ENCODE peak calls at places on chromosomes 5 and 9, in six cellular contexts. One of them, this sample, is unnamed.

GRCh38 chr5:68534131-68534940 is 318.8 kb downstream of the PIK3R1 start:
- DNase-seq in GM23338: no peak
- DNase-seq in PC-3: peak; percentile 33
- DNase-seq in left ventricle myocardium inferior: peak; percentile 25
- DNase-seq in HL-60: no peak
- DNase-seq in mucosa of descending colon: no peak
- DNase-seq in this sample: no peak

GRCh38 chr9:99266136-99267023 is 44.3 kb downstream of the SEC61B start:
- DNase-seq in HL-60: peak; percentile 29
- DNase-seq in GM23338: peak; percentile 90
- DNase-seq in mucosa of descending colon: peak; percentile 69
- DNase-seq in PC-3: peak; percentile 53
- DNase-seq in left ventricle myocardium inferior: peak; percentile 64
- DNase-seq in this sample: peak; percentile 46

GRCh38 chr5:170338933-170339779 is 41.6 kb upstream of the LCP2 start:
- DNase-seq in mucosa of descending colon: no peak
- DNase-seq in PC-3: no peak
- DNase-seq in left ventricle myocardium inferior: no peak
- DNase-seq in HL-60: no peak
- DNase-seq in GM23338: peak; percentile 65
- DNase-seq in this sample: no peak

GRCh38 chr9:135544981-135545635 is 818 bp upstream of the OBP2A start:
- DNase-seq in mucosa of descending colon: no peak
- DNase-seq in GM23338: no peak
- DNase-seq in HL-60: no peak
- DNase-seq in PC-3: no peak
- DNase-seq in left ventricle myocardium inferior: no peak
- DNase-seq in this sample: no peak

GRCh38 chr9:108142504-108143201 is 653.1 kb upstream of the KLF4 start:
- DNase-seq in HL-60: no peak
- DNase-seq in mucosa of descending colon: peak; percentile 82
- DNase-seq in GM23338: peak; percentile 39
- DNase-seq in PC-3: no peak
- DNase-seq in left ventricle myocardium inferior: peak; percentile 84
- DNase-seq in this sample: no peak

GRCh38 chr5:151107738-151108520 is 27.1 kb upstream of the TNIP1 start:
- DNase-seq in HL-60: no peak
- DNase-seq in GM23338: no peak
- DNase-seq in PC-3: peak; percentile 53
- DNase-seq in left ventricle myocardium inferior: peak; percentile 63
- DNase-seq in mucosa of descending colon: peak; percentile 66
- DNase-seq in this sample: no peak

GRCh38 chr9:86783884-86784283 is 163.4 kb downstream of the GAS1 start:
- DNase-seq in mucosa of descending colon: no peak
- DNase-seq in HL-60: peak; percentile 6
- DNase-seq in left ventricle myocardium inferior: no peak
- DNase-seq in GM23338: no peak
- DNase-seq in PC-3: no peak
- DNase-seq in this sample: no peak

GRCh38 chr5:161700065-161700464 is 14.5 kb downstream of the GABRA6 start:
- DNase-seq in PC-3: no peak
- DNase-seq in mucosa of descending colon: no peak
- DNase-seq in HL-60: no peak
- DNase-seq in GM23338: no peak
- DNase-seq in left ventricle myocardium inferior: no peak
- DNase-seq in this sample: no peak

GRCh38 chr5:38463634-38464521 is 92.6 kb downstream of the LIFR start:
- DNase-seq in GM23338: no peak
- DNase-seq in HL-60: no peak
- DNase-seq in mucosa of descending colon: no peak
- DNase-seq in PC-3: peak; percentile 96
- DNase-seq in left ventricle myocardium inferior: no peak
- DNase-seq in this sample: no peak

GRCh38 chr5:132414634-132415377 is 45.3 kb downstream of the SLC22A5 start:
- DNase-seq in PC-3: peak; percentile 88
- DNase-seq in GM23338: no peak
- DNase-seq in left ventricle myocardium inferior: no peak
- DNase-seq in HL-60: no peak
- DNase-seq in mucosa of descending colon: no peak
- DNase-seq in this sample: no peak

GRCh38 chr9:134624119-134624826 is 17.3 kb upstream of the COL5A1 start:
- DNase-seq in HL-60: no peak
- DNase-seq in left ventricle myocardium inferior: no peak
- DNase-seq in PC-3: no peak
- DNase-seq in mucosa of descending colon: no peak
- DNase-seq in GM23338: no peak
- DNase-seq in this sample: no peak

GRCh38 chr9:6234014-6234413 is 18.4 kb downstream of the IL33 start:
- DNase-seq in HL-60: no peak
- DNase-seq in PC-3: no peak
- DNase-seq in GM23338: no peak
- DNase-seq in left ventricle myocardium inferior: no peak
- DNase-seq in mucosa of descending colon: no peak
- DNase-seq in this sample: no peak

GRCh38 chr9:16191691-16192402 is 639.0 kb downstream of the CCDC171 start:
- DNase-seq in PC-3: peak; percentile 74
- DNase-seq in mucosa of descending colon: peak; percentile 84
- DNase-seq in left ventricle myocardium inferior: peak; percentile 78
- DNase-seq in HL-60: peak; percentile 1
- DNase-seq in GM23338: peak; percentile 92
- DNase-seq in this sample: no peak

GRCh38 chr9:16458696-16459420 is 411.6 kb downstream of the BNC2 start:
- DNase-seq in mucosa of descending colon: no peak
- DNase-seq in GM23338: no peak
- DNase-seq in HL-60: no peak
- DNase-seq in PC-3: peak; percentile 35
- DNase-seq in left ventricle myocardium inferior: no peak
- DNase-seq in this sample: peak; percentile 61

GRCh38 chr5:1488882-1489680 is 34.7 kb downstream of the LPCAT1 start:
- DNase-seq in PC-3: peak; percentile 69
- DNase-seq in left ventricle myocardium inferior: no peak
- DNase-seq in HL-60: no peak
- DNase-seq in GM23338: no peak
- DNase-seq in mucosa of descending colon: no peak
- DNase-seq in this sample: no peak

GRCh38 chr5:59193616-59194319 is 610.9 kb downstream of the RAB3C start:
- DNase-seq in mucosa of descending colon: no peak
- DNase-seq in HL-60: no peak
- DNase-seq in GM23338: no peak
- DNase-seq in PC-3: peak; percentile 75
- DNase-seq in left ventricle myocardium inferior: no peak
- DNase-seq in this sample: no peak

GRCh38 chr9:136881691-136882108 is 4.6 kb upstream of the TRAF2 start:
- DNase-seq in left ventricle myocardium inferior: no peak
- DNase-seq in GM23338: no peak
- DNase-seq in mucosa of descending colon: peak; percentile 66
- DNase-seq in PC-3: no peak
- DNase-seq in HL-60: no peak
- DNase-seq in this sample: no peak

GRCh38 chr5:78569441-78569840 is 79.1 kb downstream of the LHFPL2 start:
- DNase-seq in GM23338: peak; percentile 34
- DNase-seq in PC-3: no peak
- DNase-seq in left ventricle myocardium inferior: no peak
- DNase-seq in HL-60: no peak
- DNase-seq in mucosa of descending colon: no peak
- DNase-seq in this sample: no peak

GRCh38 chr5:108122701-108123100 is 259.2 kb downstream of the FBXL17 start:
- DNase-seq in HL-60: no peak
- DNase-seq in GM23338: no peak
- DNase-seq in left ventricle myocardium inferior: no peak
- DNase-seq in PC-3: no peak
- DNase-seq in mucosa of descending colon: no peak
- DNase-seq in this sample: no peak

GRCh38 chr5:98414938-98415337 is 358.5 kb upstream of the RGMB start:
- DNase-seq in mucosa of descending colon: no peak
- DNase-seq in PC-3: peak; percentile 96
- DNase-seq in GM23338: no peak
- DNase-seq in left ventricle myocardium inferior: no peak
- DNase-seq in HL-60: no peak
- DNase-seq in this sample: no peak

GRCh38 chr5:37774912-37775483 is 64.8 kb downstream of the GDNF start:
- DNase-seq in left ventricle myocardium inferior: no peak
- DNase-seq in HL-60: no peak
- DNase-seq in mucosa of descending colon: no peak
- DNase-seq in GM23338: peak; percentile 76
- DNase-seq in PC-3: peak; percentile 74
- DNase-seq in this sample: peak; percentile 8

GRCh38 chr5:64201986-64202385 is 36.3 kb downstream of the RNF180 start:
- DNase-seq in left ventricle myocardium inferior: no peak
- DNase-seq in GM23338: no peak
- DNase-seq in HL-60: no peak
- DNase-seq in mucosa of descending colon: no peak
- DNase-seq in PC-3: no peak
- DNase-seq in this sample: no peak

GRCh38 chr5:67149933-67150523 is 46.6 kb downstream of the CD180 start:
- DNase-seq in HL-60: no peak
- DNase-seq in left ventricle myocardium inferior: no peak
- DNase-seq in GM23338: peak; percentile 27
- DNase-seq in mucosa of descending colon: no peak
- DNase-seq in PC-3: peak; percentile 58
- DNase-seq in this sample: no peak
- TF ChIP-seq CTCF in HL-60: no peak
- TF ChIP-seq CTCF in left ventricle myocardium inferior: peak; percentile 54
- TF ChIP-seq CTCF in GM23338: peak; percentile 73
- TF ChIP-seq CTCF in mucosa of descending colon: no peak
- TF ChIP-seq CTCF in PC-3: peak; percentile 71
- TF ChIP-seq CTCF in this sample: no peak

DNA sequence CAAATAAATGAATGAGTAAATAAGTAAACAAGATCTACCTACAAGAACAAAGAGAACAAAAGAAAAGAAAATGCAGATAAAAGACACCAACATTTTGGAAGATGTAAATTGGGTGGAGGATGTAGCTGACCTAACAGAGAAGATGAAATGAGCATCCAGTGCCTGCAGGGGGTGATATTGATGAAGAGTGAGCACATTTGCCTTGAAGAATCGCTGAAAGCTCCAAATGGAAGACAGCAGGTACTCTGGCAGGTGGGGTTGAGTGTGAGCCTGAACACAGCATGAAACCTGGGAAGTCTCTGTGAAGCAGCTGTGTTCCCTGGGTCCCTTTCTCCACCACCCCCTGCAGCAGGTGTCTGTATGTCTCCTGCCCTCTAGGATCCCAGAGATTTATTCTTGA is 125.6 kb downstream of the NXNL2 start:
- DNase-seq in PC-3: peak; percentile 69
- DNase-seq in mucosa of descending colon: no peak
- DNase-seq in GM23338: peak; percentile 83
- DNase-seq in HL-60: no peak
- DNase-seq in left ventricle myocardium inferior: no peak
- DNase-seq in this sample: no peak
- H3K4me3 ChIP-seq in PC-3: no peak overlapping the region
- H3K4me3 ChIP-seq in mucosa of descending colon: no peak overlapping the region
- H3K4me3 ChIP-seq in GM23338: no peak overlapping the region
- H3K4me3 ChIP-seq in HL-60: no peak overlapping the region
- H3K4me3 ChIP-seq in left ventricle myocardium inferior: no peak overlapping the region
- H3K4me3 ChIP-seq in this sample: no peak overlapping the region

DNA sequence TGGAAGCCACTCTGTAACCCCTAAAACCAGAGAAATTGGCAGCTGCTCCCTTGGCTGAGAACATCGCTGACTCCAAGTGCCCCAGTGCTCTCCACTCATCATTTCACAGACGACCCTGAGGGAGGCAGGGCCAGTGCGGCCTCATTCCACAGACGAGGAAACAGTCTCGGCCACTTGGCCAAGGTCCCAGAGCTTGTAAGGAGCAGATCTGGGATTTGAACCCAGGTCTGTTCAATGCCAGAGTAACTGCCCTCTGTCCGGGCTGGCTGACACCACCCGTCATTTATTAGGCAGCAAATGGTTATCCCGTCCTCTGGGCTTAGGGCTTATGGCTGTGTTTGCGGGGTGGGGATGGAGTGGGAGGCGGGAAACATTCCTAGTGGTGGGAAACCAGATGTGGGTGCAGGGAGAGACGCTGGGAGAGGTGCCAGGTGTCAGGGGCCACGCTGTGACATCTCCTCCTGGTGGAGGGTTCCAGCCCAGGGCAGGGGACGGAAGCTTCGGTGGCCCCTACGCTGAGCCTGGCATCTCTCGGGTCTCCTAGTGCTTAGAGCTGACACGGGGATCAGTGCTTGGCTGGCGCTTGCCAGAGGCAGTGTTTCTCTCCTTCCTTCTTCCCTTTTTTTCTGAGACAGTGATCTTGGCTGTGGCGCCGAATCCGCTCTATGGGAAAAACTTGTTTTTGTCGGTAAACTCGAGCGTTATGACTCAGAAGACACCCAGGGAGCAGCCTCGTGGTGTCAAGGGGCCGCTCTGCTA is 20.1 kb upstream of the IER5L start:
- DNase-seq in GM23338: peak; percentile 30
- DNase-seq in left ventricle myocardium inferior: peak; percentile 59
- DNase-seq in PC-3: no peak
- DNase-seq in mucosa of descending colon: no peak
- DNase-seq in HL-60: no peak
- DNase-seq in this sample: no peak
- TF ChIP-seq CTCF in GM23338: peak; percentile 5
- TF ChIP-seq CTCF in left ventricle myocardium inferior: no peak
- TF ChIP-seq CTCF in PC-3: no peak
- TF ChIP-seq CTCF in mucosa of descending colon: no peak
- TF ChIP-seq CTCF in HL-60: no peak
- TF ChIP-seq CTCF in this sample: no peak

GRCh38 chr9:112218908-112219307 is 43.8 kb upstream of the SUSD1 start:
- DNase-seq in HL-60: no peak
- DNase-seq in left ventricle myocardium inferior: no peak
- DNase-seq in PC-3: no peak
- DNase-seq in GM23338: no peak
- DNase-seq in mucosa of descending colon: no peak
- DNase-seq in this sample: peak; percentile 88
- H3K4me3 ChIP-seq in HL-60: no peak overlapping the region
- H3K4me3 ChIP-seq in left ventricle myocardium inferior: no peak overlapping the region
- H3K4me3 ChIP-seq in PC-3: no peak overlapping the region
- H3K4me3 ChIP-seq in GM23338: no peak overlapping the region
- H3K4me3 ChIP-seq in mucosa of descending colon: no peak overlapping the region
- H3K4me3 ChIP-seq in this sample: no peak overlapping the region

GRCh38 chr5:73422164-73422563 is 26.4 kb downstream of the FOXD1 start:
- DNase-seq in GM23338: peak; percentile 62
- DNase-seq in mucosa of descending colon: no peak
- DNase-seq in PC-3: no peak
- DNase-seq in left ventricle myocardium inferior: no peak
- DNase-seq in HL-60: no peak
- DNase-seq in this sample: no peak
- TF ChIP-seq CTCF in GM23338: peak; percentile 68
- TF ChIP-seq CTCF in mucosa of descending colon: no peak
- TF ChIP-seq CTCF in PC-3: peak; percentile 28
- TF ChIP-seq CTCF in left ventricle myocardium inferior: no peak
- TF ChIP-seq CTCF in HL-60: no peak
- TF ChIP-seq CTCF in this sample: no peak

GRCh38 chr5:177515580-177515979 is 1.2 kb downstream of the DDX41 start:
- DNase-seq in mucosa of descending colon: no peak
- DNase-seq in HL-60: no peak
- DNase-seq in PC-3: no peak
- DNase-seq in GM23338: no peak
- DNase-seq in left ventricle myocardium inferior: no peak
- DNase-seq in this sample: no peak
- H3K4me3 ChIP-seq in mucosa of descending colon: no peak overlapping the region
- H3K4me3 ChIP-seq in HL-60: peak overlapping the region; percentile 88
- H3K4me3 ChIP-seq in PC-3: peak overlapping the region; percentile 98
- H3K4me3 ChIP-seq in GM23338: peak overlapping the region; percentile 89
- H3K4me3 ChIP-seq in left ventricle myocardium inferior: peak overlapping the region; percentile 96
- H3K4me3 ChIP-seq in this sample: peak overlapping the region; percentile 86

GRCh38 chr9:89593776-89594427 is 10.9 kb upstream of the GADD45G start:
- DNase-seq in mucosa of descending colon: peak; percentile 71
- DNase-seq in GM23338: peak; percentile 92
- DNase-seq in PC-3: peak; percentile 58
- DNase-seq in left ventricle myocardium inferior: peak; percentile 36
- DNase-seq in HL-60: no peak
- DNase-seq in this sample: no peak
- TF ChIP-seq CTCF in mucosa of descending colon: peak; percentile 56
- TF ChIP-seq CTCF in GM23338: peak; percentile 97
- TF ChIP-seq CTCF in PC-3: peak; percentile 65
- TF ChIP-seq CTCF in left ventricle myocardium inferior: peak; percentile 67
- TF ChIP-seq CTCF in HL-60: peak; percentile 97
- TF ChIP-seq CTCF in this sample: peak; percentile 96